ENCODE peak calls at places on chromosomes 5 and 9, in six cellular contexts. One of them, this sample, is unnamed.

GRCh38 chr5:154401355-154401754 is 44.4 kb upstream of the SAP30L start:
- DNase-seq in fibroblast of the conjunctiva: no peak
- DNase-seq in Panc1: no peak
- DNase-seq in stimulated activated CD8-positive, alpha-beta memory T cell treated with anti-CD3 and anti-CD28 coated beads, Interleukin-7, amount 100 ng/mL, for 48 hours: no peak
- DNase-seq in GM18507: no peak
- DNase-seq in stimulated activated CD4-positive, alpha-beta T cell treated with anti-CD3 and anti-CD28 coated beads, TNF-alpha, amount 100 ng/mL, for 4 hours: no peak
- DNase-seq in this sample: no peak

GRCh38 chr5:10233505-10233904 is 16.2 kb downstream of the ATPSCKMT start:
- DNase-seq in GM18507: no peak
- DNase-seq in stimulated activated CD4-positive, alpha-beta T cell treated with anti-CD3 and anti-CD28 coated beads, TNF-alpha, amount 100 ng/mL, for 4 hours: no peak
- DNase-seq in stimulated activated CD8-positive, alpha-beta memory T cell treated with anti-CD3 and anti-CD28 coated beads, Interleukin-7, amount 100 ng/mL, for 48 hours: no peak
- DNase-seq in Panc1: peak
- DNase-seq in fibroblast of the conjunctiva: peak
- DNase-seq in this sample: no peak

GRCh38 chr9:131701789-131702337 is 38.0 kb downstream of the RAPGEF1 start:
- DNase-seq in stimulated activated CD4-positive, alpha-beta T cell treated with anti-CD3 and anti-CD28 coated beads, TNF-alpha, amount 100 ng/mL, for 4 hours: no peak
- DNase-seq in Panc1: no peak
- DNase-seq in fibroblast of the conjunctiva: no peak
- DNase-seq in GM18507: no peak
- DNase-seq in stimulated activated CD8-positive, alpha-beta memory T cell treated with anti-CD3 and anti-CD28 coated beads, Interleukin-7, amount 100 ng/mL, for 48 hours: no peak
- DNase-seq in this sample: no peak

GRCh38 chr5:142977363-142978051 is 207.3 kb downstream of the ARHGAP26 start:
- DNase-seq in stimulated activated CD8-positive, alpha-beta memory T cell treated with anti-CD3 and anti-CD28 coated beads, Interleukin-7, amount 100 ng/mL, for 48 hours: no peak
- DNase-seq in GM18507: no peak
- DNase-seq in fibroblast of the conjunctiva: no peak
- DNase-seq in Panc1: no peak
- DNase-seq in stimulated activated CD4-positive, alpha-beta T cell treated with anti-CD3 and anti-CD28 coated beads, TNF-alpha, amount 100 ng/mL, for 4 hours: no peak
- DNase-seq in this sample: no peak

GRCh38 chr9:108410161-108410560 is 445.6 kb downstream of the ACTL7B start:
- DNase-seq in Panc1: no peak
- DNase-seq in fibroblast of the conjunctiva: no peak
- DNase-seq in GM18507: no peak
- DNase-seq in stimulated activated CD4-positive, alpha-beta T cell treated with anti-CD3 and anti-CD28 coated beads, TNF-alpha, amount 100 ng/mL, for 4 hours: no peak
- DNase-seq in stimulated activated CD8-positive, alpha-beta memory T cell treated with anti-CD3 and anti-CD28 coated beads, Interleukin-7, amount 100 ng/mL, for 48 hours: no peak
- DNase-seq in this sample: no peak

GRCh38 chr9:94801685-94802084 is 75.2 kb downstream of the AOPEP start:
- DNase-seq in stimulated activated CD4-positive, alpha-beta T cell treated with anti-CD3 and anti-CD28 coated beads, TNF-alpha, amount 100 ng/mL, for 4 hours: no peak
- DNase-seq in fibroblast of the conjunctiva: no peak
- DNase-seq in GM18507: no peak
- DNase-seq in Panc1: no peak
- DNase-seq in stimulated activated CD8-positive, alpha-beta memory T cell treated with anti-CD3 and anti-CD28 coated beads, Interleukin-7, amount 100 ng/mL, for 48 hours: no peak
- DNase-seq in this sample: no peak

GRCh38 chr5:52491071-52491828 is 296.5 kb upstream of the ITGA1 start:
- DNase-seq in Panc1: no peak
- DNase-seq in stimulated activated CD8-positive, alpha-beta memory T cell treated with anti-CD3 and anti-CD28 coated beads, Interleukin-7, amount 100 ng/mL, for 48 hours: no peak
- DNase-seq in GM18507: no peak
- DNase-seq in stimulated activated CD4-positive, alpha-beta T cell treated with anti-CD3 and anti-CD28 coated beads, TNF-alpha, amount 100 ng/mL, for 4 hours: no peak
- DNase-seq in fibroblast of the conjunctiva: no peak
- DNase-seq in this sample: no peak

GRCh38 chr9:110895141-110895912 is 142.9 kb downstream of the LPAR1 start:
- DNase-seq in GM18507: no peak
- DNase-seq in stimulated activated CD4-positive, alpha-beta T cell treated with anti-CD3 and anti-CD28 coated beads, TNF-alpha, amount 100 ng/mL, for 4 hours: no peak
- DNase-seq in fibroblast of the conjunctiva: no peak
- DNase-seq in Panc1: no peak
- DNase-seq in stimulated activated CD8-positive, alpha-beta memory T cell treated with anti-CD3 and anti-CD28 coated beads, Interleukin-7, amount 100 ng/mL, for 48 hours: no peak
- DNase-seq in this sample: no peak

GRCh38 chr5:116032094-116032517 is at the start of gene ARL14EPL:
- DNase-seq in Panc1: peak
- DNase-seq in fibroblast of the conjunctiva: peak
- DNase-seq in GM18507: no peak
- DNase-seq in stimulated activated CD4-positive, alpha-beta T cell treated with anti-CD3 and anti-CD28 coated beads, TNF-alpha, amount 100 ng/mL, for 4 hours: no peak
- DNase-seq in stimulated activated CD8-positive, alpha-beta memory T cell treated with anti-CD3 and anti-CD28 coated beads, Interleukin-7, amount 100 ng/mL, for 48 hours: peak
- DNase-seq in this sample: peak

GRCh38 chr5:173873296-173873922 is 14.7 kb upstream of the CPEB4 start:
- DNase-seq in stimulated activated CD8-positive, alpha-beta memory T cell treated with anti-CD3 and anti-CD28 coated beads, Interleukin-7, amount 100 ng/mL, for 48 hours: no peak
- DNase-seq in stimulated activated CD4-positive, alpha-beta T cell treated with anti-CD3 and anti-CD28 coated beads, TNF-alpha, amount 100 ng/mL, for 4 hours: no peak
- DNase-seq in GM18507: no peak
- DNase-seq in fibroblast of the conjunctiva: no peak
- DNase-seq in Panc1: no peak
- DNase-seq in this sample: no peak

GRCh38 chr5:42940853-42941252 is 99.3 kb downstream of the ANXA2R start:
- DNase-seq in GM18507: no peak
- DNase-seq in fibroblast of the conjunctiva: no peak
- DNase-seq in stimulated activated CD4-positive, alpha-beta T cell treated with anti-CD3 and anti-CD28 coated beads, TNF-alpha, amount 100 ng/mL, for 4 hours: no peak
- DNase-seq in Panc1: no peak
- DNase-seq in stimulated activated CD8-positive, alpha-beta memory T cell treated with anti-CD3 and anti-CD28 coated beads, Interleukin-7, amount 100 ng/mL, for 48 hours: no peak
- DNase-seq in this sample: no peak

GRCh38 chr5:169063269-169063919 is 237.5 kb downstream of the SLIT3 start:
- DNase-seq in GM18507: no peak
- DNase-seq in fibroblast of the conjunctiva: no peak
- DNase-seq in Panc1: no peak
- DNase-seq in stimulated activated CD4-positive, alpha-beta T cell treated with anti-CD3 and anti-CD28 coated beads, TNF-alpha, amount 100 ng/mL, for 4 hours: no peak
- DNase-seq in stimulated activated CD8-positive, alpha-beta memory T cell treated with anti-CD3 and anti-CD28 coated beads, Interleukin-7, amount 100 ng/mL, for 48 hours: no peak
- DNase-seq in this sample: no peak

GRCh38 chr9:76255781-76256455 is 138.3 kb downstream of the RFK start:
- DNase-seq in stimulated activated CD8-positive, alpha-beta memory T cell treated with anti-CD3 and anti-CD28 coated beads, Interleukin-7, amount 100 ng/mL, for 48 hours: no peak
- DNase-seq in stimulated activated CD4-positive, alpha-beta T cell treated with anti-CD3 and anti-CD28 coated beads, TNF-alpha, amount 100 ng/mL, for 4 hours: no peak
- DNase-seq in fibroblast of the conjunctiva: peak
- DNase-seq in GM18507: no peak
- DNase-seq in Panc1: no peak
- DNase-seq in this sample: no peak

GRCh38 chr5:173909205-173909604 is 21.1 kb downstream of the CPEB4 start:
- DNase-seq in stimulated activated CD8-positive, alpha-beta memory T cell treated with anti-CD3 and anti-CD28 coated beads, Interleukin-7, amount 100 ng/mL, for 48 hours: no peak
- DNase-seq in stimulated activated CD4-positive, alpha-beta T cell treated with anti-CD3 and anti-CD28 coated beads, TNF-alpha, amount 100 ng/mL, for 4 hours: no peak
- DNase-seq in Panc1: no peak
- DNase-seq in GM18507: no peak
- DNase-seq in fibroblast of the conjunctiva: no peak
- DNase-seq in this sample: no peak

GRCh38 chr5:55599148-55600050 is 64.6 kb upstream of the PLPP1 start:
- DNase-seq in fibroblast of the conjunctiva: no peak
- DNase-seq in Panc1: no peak
- DNase-seq in GM18507: no peak
- DNase-seq in stimulated activated CD8-positive, alpha-beta memory T cell treated with anti-CD3 and anti-CD28 coated beads, Interleukin-7, amount 100 ng/mL, for 48 hours: no peak
- DNase-seq in stimulated activated CD4-positive, alpha-beta T cell treated with anti-CD3 and anti-CD28 coated beads, TNF-alpha, amount 100 ng/mL, for 4 hours: no peak
- DNase-seq in this sample: no peak

GRCh38 chr9:37986771-37987258 is 82.2 kb downstream of the SHB start:
- DNase-seq in fibroblast of the conjunctiva: no peak
- DNase-seq in stimulated activated CD8-positive, alpha-beta memory T cell treated with anti-CD3 and anti-CD28 coated beads, Interleukin-7, amount 100 ng/mL, for 48 hours: no peak
- DNase-seq in stimulated activated CD4-positive, alpha-beta T cell treated with anti-CD3 and anti-CD28 coated beads, TNF-alpha, amount 100 ng/mL, for 4 hours: no peak
- DNase-seq in Panc1: no peak
- DNase-seq in GM18507: no peak
- DNase-seq in this sample: no peak

GRCh38 chr5:34012791-34013190 is 4.9 kb upstream of the AMACR start:
- DNase-seq in fibroblast of the conjunctiva: no peak
- DNase-seq in stimulated activated CD8-positive, alpha-beta memory T cell treated with anti-CD3 and anti-CD28 coated beads, Interleukin-7, amount 100 ng/mL, for 48 hours: no peak
- DNase-seq in GM18507: no peak
- DNase-seq in stimulated activated CD4-positive, alpha-beta T cell treated with anti-CD3 and anti-CD28 coated beads, TNF-alpha, amount 100 ng/mL, for 4 hours: no peak
- DNase-seq in Panc1: no peak
- DNase-seq in this sample: no peak

GRCh38 chr5:172763120-172763464 is 7.9 kb downstream of the DUSP1 start:
- DNase-seq in Panc1: no peak
- DNase-seq in GM18507: no peak
- DNase-seq in fibroblast of the conjunctiva: no peak
- DNase-seq in stimulated activated CD8-positive, alpha-beta memory T cell treated with anti-CD3 and anti-CD28 coated beads, Interleukin-7, amount 100 ng/mL, for 48 hours: no peak
- DNase-seq in stimulated activated CD4-positive, alpha-beta T cell treated with anti-CD3 and anti-CD28 coated beads, TNF-alpha, amount 100 ng/mL, for 4 hours: no peak
- DNase-seq in this sample: no peak

GRCh38 chr5:24225051-24225450 is 419.7 kb downstream of the CDH10 start:
- DNase-seq in stimulated activated CD4-positive, alpha-beta T cell treated with anti-CD3 and anti-CD28 coated beads, TNF-alpha, amount 100 ng/mL, for 4 hours: no peak
- DNase-seq in Panc1: no peak
- DNase-seq in stimulated activated CD8-positive, alpha-beta memory T cell treated with anti-CD3 and anti-CD28 coated beads, Interleukin-7, amount 100 ng/mL, for 48 hours: no peak
- DNase-seq in fibroblast of the conjunctiva: no peak
- DNase-seq in GM18507: no peak
- DNase-seq in this sample: no peak

GRCh38 chr5:71569748-71570509 is 17.2 kb upstream of the MCCC2 start:
- DNase-seq in fibroblast of the conjunctiva: no peak
- DNase-seq in Panc1: no peak
- DNase-seq in GM18507: no peak
- DNase-seq in stimulated activated CD4-positive, alpha-beta T cell treated with anti-CD3 and anti-CD28 coated beads, TNF-alpha, amount 100 ng/mL, for 4 hours: no peak
- DNase-seq in stimulated activated CD8-positive, alpha-beta memory T cell treated with anti-CD3 and anti-CD28 coated beads, Interleukin-7, amount 100 ng/mL, for 48 hours: no peak
- DNase-seq in this sample: no peak

GRCh38 chr5:176535101-176535654 is 2.0 kb downstream of the RNF44 start:
- DNase-seq in fibroblast of the conjunctiva: no peak
- DNase-seq in stimulated activated CD4-positive, alpha-beta T cell treated with anti-CD3 and anti-CD28 coated beads, TNF-alpha, amount 100 ng/mL, for 4 hours: no peak
- DNase-seq in stimulated activated CD8-positive, alpha-beta memory T cell treated with anti-CD3 and anti-CD28 coated beads, Interleukin-7, amount 100 ng/mL, for 48 hours: no peak
- DNase-seq in Panc1: no peak
- DNase-seq in GM18507: no peak
- DNase-seq in this sample: no peak

GRCh38 chr9:69019808-69020207 is 5.9 kb upstream of the PRKACG start:
- DNase-seq in stimulated activated CD8-positive, alpha-beta memory T cell treated with anti-CD3 and anti-CD28 coated beads, Interleukin-7, amount 100 ng/mL, for 48 hours: no peak
- DNase-seq in fibroblast of the conjunctiva: no peak
- DNase-seq in Panc1: no peak
- DNase-seq in stimulated activated CD4-positive, alpha-beta T cell treated with anti-CD3 and anti-CD28 coated beads, TNF-alpha, amount 100 ng/mL, for 4 hours: no peak
- DNase-seq in GM18507: no peak
- DNase-seq in this sample: no peak

GRCh38 chr5:34533582-34534236 is 122.4 kb upstream of the RAI14 start:
- DNase-seq in GM18507: no peak
- DNase-seq in Panc1: no peak
- DNase-seq in stimulated activated CD4-positive, alpha-beta T cell treated with anti-CD3 and anti-CD28 coated beads, TNF-alpha, amount 100 ng/mL, for 4 hours: no peak
- DNase-seq in fibroblast of the conjunctiva: no peak
- DNase-seq in stimulated activated CD8-positive, alpha-beta memory T cell treated with anti-CD3 and anti-CD28 coated beads, Interleukin-7, amount 100 ng/mL, for 48 hours: no peak
- DNase-seq in this sample: no peak

GRCh38 chr5:83368835-83369234 is 102.7 kb upstream of the VCAN start:
- DNase-seq in stimulated activated CD4-positive, alpha-beta T cell treated with anti-CD3 and anti-CD28 coated beads, TNF-alpha, amount 100 ng/mL, for 4 hours: no peak
- DNase-seq in stimulated activated CD8-positive, alpha-beta memory T cell treated with anti-CD3 and anti-CD28 coated beads, Interleukin-7, amount 100 ng/mL, for 48 hours: no peak
- DNase-seq in fibroblast of the conjunctiva: no peak
- DNase-seq in GM18507: no peak
- DNase-seq in Panc1: no peak
- DNase-seq in this sample: no peak

GRCh38 chr5:174708466-174709207 is 15.7 kb upstream of the MSX2 start:
- DNase-seq in stimulated activated CD8-positive, alpha-beta memory T cell treated with anti-CD3 and anti-CD28 coated beads, Interleukin-7, amount 100 ng/mL, for 48 hours: no peak
- DNase-seq in fibroblast of the conjunctiva: no peak
- DNase-seq in GM18507: no peak
- DNase-seq in stimulated activated CD4-positive, alpha-beta T cell treated with anti-CD3 and anti-CD28 coated beads, TNF-alpha, amount 100 ng/mL, for 4 hours: no peak
- DNase-seq in Panc1: no peak
- DNase-seq in this sample: no peak

GRCh38 chr5:74310386-74310785 is 330.1 kb downstream of the ENC1 start:
- DNase-seq in Panc1: no peak
- DNase-seq in GM18507: no peak
- DNase-seq in stimulated activated CD8-positive, alpha-beta memory T cell treated with anti-CD3 and anti-CD28 coated beads, Interleukin-7, amount 100 ng/mL, for 48 hours: no peak
- DNase-seq in stimulated activated CD4-positive, alpha-beta T cell treated with anti-CD3 and anti-CD28 coated beads, TNF-alpha, amount 100 ng/mL, for 4 hours: no peak
- DNase-seq in fibroblast of the conjunctiva: no peak
- DNase-seq in this sample: no peak

GRCh38 chr9:124101593-124101992 is 90.0 kb downstream of the LHX2 start:
- DNase-seq in GM18507: no peak
- DNase-seq in stimulated activated CD8-positive, alpha-beta memory T cell treated with anti-CD3 and anti-CD28 coated beads, Interleukin-7, amount 100 ng/mL, for 48 hours: no peak
- DNase-seq in stimulated activated CD4-positive, alpha-beta T cell treated with anti-CD3 and anti-CD28 coated beads, TNF-alpha, amount 100 ng/mL, for 4 hours: no peak
- DNase-seq in Panc1: no peak
- DNase-seq in fibroblast of the conjunctiva: no peak
- DNase-seq in this sample: no peak

GRCh38 chr5:38738898-38739743 is 106.7 kb upstream of the OSMR start:
- DNase-seq in Panc1: no peak
- DNase-seq in GM18507: no peak
- DNase-seq in stimulated activated CD4-positive, alpha-beta T cell treated with anti-CD3 and anti-CD28 coated beads, TNF-alpha, amount 100 ng/mL, for 4 hours: no peak
- DNase-seq in stimulated activated CD8-positive, alpha-beta memory T cell treated with anti-CD3 and anti-CD28 coated beads, Interleukin-7, amount 100 ng/mL, for 48 hours: no peak
- DNase-seq in fibroblast of the conjunctiva: peak
- DNase-seq in this sample: no peak

GRCh38 chr5:141951341-141951781 is 6.6 kb downstream of the PCDH12 start:
- DNase-seq in stimulated activated CD8-positive, alpha-beta memory T cell treated with anti-CD3 and anti-CD28 coated beads, Interleukin-7, amount 100 ng/mL, for 48 hours: no peak
- DNase-seq in stimulated activated CD4-positive, alpha-beta T cell treated with anti-CD3 and anti-CD28 coated beads, TNF-alpha, amount 100 ng/mL, for 4 hours: no peak
- DNase-seq in GM18507: peak
- DNase-seq in Panc1: no peak
- DNase-seq in fibroblast of the conjunctiva: no peak
- DNase-seq in this sample: no peak

GRCh38 chr5:15566789-15567188 is 66.8 kb downstream of the FBXL7 start:
- DNase-seq in Panc1: no peak
- DNase-seq in stimulated activated CD4-positive, alpha-beta T cell treated with anti-CD3 and anti-CD28 coated beads, TNF-alpha, amount 100 ng/mL, for 4 hours: no peak
- DNase-seq in GM18507: no peak
- DNase-seq in fibroblast of the conjunctiva: no peak
- DNase-seq in stimulated activated CD8-positive, alpha-beta memory T cell treated with anti-CD3 and anti-CD28 coated beads, Interleukin-7, amount 100 ng/mL, for 48 hours: no peak
- DNase-seq in this sample: no peak

GRCh38 chr9:75239176-75239575 is 150.9 kb downstream of the OSTF1 start:
- DNase-seq in GM18507: no peak
- DNase-seq in stimulated activated CD8-positive, alpha-beta memory T cell treated with anti-CD3 and anti-CD28 coated beads, Interleukin-7, amount 100 ng/mL, for 48 hours: no peak
- DNase-seq in fibroblast of the conjunctiva: no peak
- DNase-seq in stimulated activated CD4-positive, alpha-beta T cell treated with anti-CD3 and anti-CD28 coated beads, TNF-alpha, amount 100 ng/mL, for 4 hours: no peak
- DNase-seq in Panc1: no peak
- DNase-seq in this sample: no peak